ENCODE peak calls at places on chromosomes 6 and 20, in six cellular contexts. M, U, S, C, O and G are unnamed samples.

GRCh38 chr6:118468682-118469465 is 79.2 kb upstream of the PLN start:
- DNase-seq in M (no peak), S (no peak), U (peak; percentile 56), O (no peak), C (peak; percentile 29), G (no peak)

GRCh38 chr20:57457243-57457761 is 66.1 kb downstream of the RBM38 start:
- DNase-seq in M (no peak), C (no peak), U (no peak), O (no peak), S (no peak), G (no peak)

GRCh38 chr20:19784511-19785172 is 26.6 kb downstream of the RIN2 start:
- DNase-seq in S (peak; percentile 66), O (peak; percentile 49), M (peak; percentile 47), U (peak; percentile 91), C (peak; percentile 90), G (peak; percentile 76)

GRCh38 chr6:66930559-66931290 is 1223.7 kb upstream of the EYS start:
- DNase-seq in C (peak; percentile 15), S (no peak), M (no peak), U (peak; percentile 12), O (no peak), G (no peak)

GRCh38 chr6:35453236-35453635 is 1.1 kb downstream of the FANCE start:
- DNase-seq in M (no peak), C (no peak), U (no peak), O (no peak), S (no peak), G (no peak)

GRCh38 chr6:84422380-84422968 is 195.0 kb upstream of the CEP162 start:
- DNase-seq in O (peak; percentile 92), S (peak; percentile 72), U (peak; percentile 41), M (peak; percentile 81), C (peak; percentile 62), G (peak; percentile 66)

GRCh38 chr20:54415967-54416366 is 59.4 kb upstream of the DOK5 start:
- DNase-seq in O (no peak), U (no peak), C (no peak), S (no peak), M (no peak), G (no peak)

GRCh38 chr6:31738048-31738979 is 1.5 kb upstream of the MSH5 start:
- DNase-seq in M (peak; percentile 38), O (no peak), S (peak; percentile 27), U (peak; percentile 89), C (peak; percentile 94), G (peak; percentile 80)

GRCh38 chr6:37244430-37245310 is 12.9 kb upstream of the TBC1D22B start:
- DNase-seq in U (peak; percentile 100), S (no peak), O (no peak), M (no peak), C (peak; percentile 100), G (no peak)

GRCh38 chr6:7650876-7651275 is 60.9 kb downstream of the SNRNP48 start:
- DNase-seq in O (no peak), S (no peak), C (no peak), M (no peak), U (no peak), G (no peak)

GRCh38 chr6:97850458-97851218 is 567.6 kb upstream of the MMS22L start:
- DNase-seq in C (no peak), O (no peak), U (no peak), M (no peak), S (peak; percentile 85), G (no peak)

GRCh38 chr6:1952726-1953360 is 292.6 kb downstream of the GMDS start:
- DNase-seq in U (peak; percentile 100), S (no peak), M (no peak), O (no peak), C (peak; percentile 59), G (peak; percentile 65)

GRCh38 chr6:149028767-149029405 is 282.1 kb downstream of the UST start:
- DNase-seq in U (peak; percentile 95), S (peak; percentile 77), M (no peak), C (peak; percentile 83), O (no peak), G (peak; percentile 78)

GRCh38 chr6:17159240-17159639 is 57.4 kb downstream of the STMND1 start:
- DNase-seq in S (no peak), U (no peak), C (no peak), M (no peak), O (no peak), G (no peak)

GRCh38 chr6:33324139-33324538 is 6.6 kb upstream of the ZBTB22 start:
- DNase-seq in O (no peak), U (no peak), C (no peak), M (no peak), S (no peak), G (no peak)

GRCh38 chr6:13101409-13101808 is 226.9 kb downstream of the TBC1D7 start:
- DNase-seq in M (no peak), S (no peak), O (no peak), C (no peak), U (no peak), G (no peak)

GRCh38 chr6:105896821-105897095 is 189.4 kb upstream of the PRDM1 start:
- DNase-seq in U (no peak), C (no peak), M (no peak), S (no peak), O (no peak), G (no peak)

GRCh38 chr6:62288974-62289373 is 2.9 kb upstream of the KHDRBS2 start:
- DNase-seq in O (no peak), S (no peak), U (no peak), C (no peak), M (no peak), G (no peak)

GRCh38 chr6:44177691-44178423 is 19.2 kb downstream of the CAPN11 start:
- DNase-seq in M (no peak), U (peak; percentile 56), O (no peak), C (peak; percentile 37), S (no peak), G (peak; percentile 40)

GRCh38 chr20:62367483-62368302 is 581 bp upstream of the LAMA5 start:
- DNase-seq in C (no peak), S (no peak), O (peak; percentile 83), M (peak; percentile 74), U (no peak), G (peak; percentile 63)

GRCh38 chr6:84453499-84453898 is 226.1 kb upstream of the CEP162 start:
- DNase-seq in S (no peak), C (no peak), U (no peak), M (no peak), O (no peak), G (no peak)

GRCh38 chr6:33432546-33432945 is 12.7 kb downstream of the SYNGAP1 start:
- DNase-seq in U (no peak), C (no peak), O (no peak), S (no peak), M (no peak), G (no peak)

GRCh38 chr20:4322499-4322898 is 307.1 kb upstream of the RNF24 start:
- DNase-seq in O (no peak), C (no peak), M (no peak), U (no peak), S (no peak), G (no peak)

GRCh38 chr20:43843096-43843964 is 71.3 kb upstream of the TOX2 start:
- DNase-seq in U (peak; percentile 97), O (peak; percentile 20), C (peak; percentile 92), S (no peak), M (no peak), G (no peak)

DNA sequence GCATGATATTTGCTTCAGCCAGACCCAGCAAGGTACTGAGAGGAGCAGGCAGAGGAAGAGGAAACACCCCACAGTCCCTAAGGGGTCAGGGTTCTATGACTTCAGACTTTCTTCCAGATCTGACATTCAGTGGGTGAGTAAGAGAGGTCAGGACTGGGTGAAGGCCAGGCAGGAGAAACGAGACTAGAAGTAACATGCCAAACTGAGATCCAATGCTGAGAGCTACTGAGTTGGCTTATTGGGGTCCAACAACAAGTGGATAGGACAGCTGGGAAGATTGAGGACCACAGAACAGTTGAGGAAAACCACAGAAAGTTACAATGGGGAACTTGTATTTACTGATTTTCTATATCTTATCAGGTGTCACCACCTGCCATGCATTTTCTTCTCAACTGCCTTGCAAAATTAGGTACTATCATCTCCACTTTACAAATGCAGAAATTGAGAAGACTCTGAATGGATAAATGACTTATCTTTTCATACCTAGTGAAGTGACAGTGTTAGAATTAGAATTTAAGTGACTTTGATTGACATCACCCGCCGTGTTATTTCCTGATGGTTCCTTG is 43.8 kb upstream of the HIVEP1 start:
- DNase-seq in U (no peak), O (no peak), M (no peak), S (no peak), C (no peak), G (peak; percentile 30)
- H3K23ac ChIP-seq in U (peak overlapping the region; percentile 22), O (no peak overlapping the region), M (no peak overlapping the region), S (no peak overlapping the region), C (no peak overlapping the region), G (no peak overlapping the region)

GRCh38 chr20:48076247-48076646 is 291.0 kb upstream of the SULF2 start:
- DNase-seq in C (no peak), O (no peak), M (no peak), S (no peak), U (no peak), G (no peak)
- H2BK15ac ChIP-seq in C (no peak overlapping the region), O (no peak overlapping the region), M (no peak overlapping the region), S (no peak overlapping the region), U (no peak overlapping the region), G (no peak overlapping the region)

GRCh38 chr6:167699141-167700036 is 127.3 kb upstream of the AFDN start:
- DNase-seq in U (no peak), C (peak; percentile 64), S (no peak), O (no peak), M (no peak), G (peak; percentile 32)
- H3K18ac ChIP-seq in U (no peak overlapping the region), C (peak overlapping the region; percentile 95), S (peak overlapping the region; percentile 84), O (peak overlapping the region; percentile 60), M (no peak overlapping the region), G (peak overlapping the region; percentile 29)

GRCh38 chr6:138728672-138729071 is 44.9 kb upstream of the CCDC28A start:
- DNase-seq in M (no peak), O (no peak), U (no peak), C (no peak), S (no peak), G (no peak)

GRCh38 chr6:138727182-138727581 is 46.4 kb upstream of the CCDC28A start:
- DNase-seq in C (peak; percentile 53), O (no peak), U (no peak), S (no peak), M (no peak), G (no peak)

GRCh38 chr6:138722425-138723371 is 50.9 kb upstream of the CCDC28A start:
- DNase-seq in O (no peak), C (peak; percentile 91), M (no peak), U (peak; percentile 49), S (no peak), G (peak; percentile 37)

GRCh38 chr6:138724015-138724414 is 49.6 kb upstream of the CCDC28A start:
- DNase-seq in O (no peak), S (no peak), U (no peak), M (no peak), C (peak; percentile 78), G (peak; percentile 27)

GRCh38 chr6:138726066-138727060 is 47.2 kb upstream of the CCDC28A start:
- DNase-seq in S (no peak), U (peak; percentile 15), M (no peak), O (no peak), C (peak; percentile 76), G (no peak)
- H3K23ac ChIP-seq in S (no peak overlapping the region), U (no peak overlapping the region), M (no peak overlapping the region), O (no peak overlapping the region), C (no peak overlapping the region), G (no peak overlapping the region)